ENCODE peak calls at places on chromosomes 11 and 22, in five cellular contexts. V is HCT116, N is GM23338, G is right lobe of liver, M is progenitor cell of endocrine pancreas. D is an unnamed sample.

GRCh38 chr22:28582806-28583205 is 96.8 kb downstream of the TTC28 start:
- DNase-seq in N (peak), G (no peak), V (no peak), M (no peak), D (no peak)

GRCh38 chr22:28981818-28982499 is 79.7 kb downstream of the C22orf31 start:
- DNase-seq in M (no peak), V (no peak), G (no peak), N (no peak), D (no peak)

GRCh38 chr11:18105086-18105801 is 638 bp downstream of the SAAL1 start:
- DNase-seq in V (no peak), M (no peak), N (no peak), G (no peak), D (no peak)

GRCh38 chr11:9820260-9820659 is 156.4 kb downstream of the SWAP70 start:
- DNase-seq in V (no peak), M (no peak), N (no peak), G (no peak), D (no peak)

GRCh38 chr11:9972917-9973504 is 309.1 kb downstream of the SWAP70 start:
- DNase-seq in M (no peak), V (peak), G (no peak), N (peak), D (no peak)

GRCh38 chr22:42160251-42160650 is 29.6 kb upstream of the CYP2D6 start:
- DNase-seq in V (no peak), M (no peak), N (no peak), G (no peak), D (no peak)

GRCh38 chr11:19345848-19346681 is 105.3 kb upstream of the E2F8 start:
- DNase-seq in G (peak), V (no peak), M (no peak), N (peak), D (no peak)

GRCh38 chr11:71501071-71501985 is 25.7 kb upstream of the KRTAP5-7 start:
- DNase-seq in G (no peak), V (no peak), N (no peak), M (no peak), D (peak)

GRCh38 chr11:5596611-5597201 is at the start of gene TRIM6:
- DNase-seq in M (peak), V (no peak), N (peak), G (peak), D (no peak)

GRCh38 chr11:8058216-8058615 is 22.8 kb upstream of the TUB start:
- DNase-seq in V (no peak), G (no peak), M (no peak), N (no peak), D (no peak)

GRCh38 chr11:130722401-130722800 is 193.9 kb downstream of the SNX19 start:
- DNase-seq in M (no peak), V (no peak), N (no peak), G (no peak), D (no peak)

GRCh38 chr11:19218801-19219460 is 17.1 kb upstream of the CSRP3 start:
- DNase-seq in M (no peak), G (no peak), N (no peak), V (no peak), D (no peak)

GRCh38 chr11:77183421-77183984 is 55.5 kb downstream of the MYO7A start:
- DNase-seq in M (no peak), N (no peak), G (no peak), V (no peak), D (no peak)

GRCh38 chr11:57566035-57566504 is 1.4 kb downstream of the UBE2L6 start:
- DNase-seq in N (no peak), M (no peak), G (no peak), V (no peak), D (no peak)

GRCh38 chr11:15969281-15969680 is 387.1 kb downstream of the SOX6 start:
- DNase-seq in M (no peak), G (peak), V (no peak), N (no peak), D (no peak)

GRCh38 chr11:100009728-100010127 is 677.4 kb upstream of the ARHGAP42 start:
- DNase-seq in G (no peak), V (no peak), N (no peak), M (no peak), D (no peak)

GRCh38 chr11:64643258-64643881 is 52.4 kb downstream of the SLC22A12 start:
- DNase-seq in M (no peak), N (peak), V (no peak), G (no peak), D (no peak)

GRCh38 chr11:132111781-132112380 is 741.5 kb downstream of the NTM start:
- DNase-seq in V (no peak), N (no peak), G (no peak), M (no peak), D (no peak)

GRCh38 chr11:105132716-105133511 is 6.7 kb downstream of the CARD18 start:
- DNase-seq in N (no peak), G (no peak), V (no peak), M (no peak), D (no peak)

GRCh38 chr22:32862936-32863661 is 61.6 kb downstream of the TIMP3 start:
- DNase-seq in V (no peak), M (no peak), N (no peak), G (no peak), D (no peak)

GRCh38 chr22:42688241-42688913 is 32.3 kb downstream of the A4GALT start:
- DNase-seq in M (no peak), G (peak), V (no peak), N (peak), D (no peak)

GRCh38 chr11:95791385-95792033 is 1.2 kb downstream of the CEP57 start:
- DNase-seq in N (no peak), V (no peak), M (no peak), G (no peak), D (no peak)

DNA sequence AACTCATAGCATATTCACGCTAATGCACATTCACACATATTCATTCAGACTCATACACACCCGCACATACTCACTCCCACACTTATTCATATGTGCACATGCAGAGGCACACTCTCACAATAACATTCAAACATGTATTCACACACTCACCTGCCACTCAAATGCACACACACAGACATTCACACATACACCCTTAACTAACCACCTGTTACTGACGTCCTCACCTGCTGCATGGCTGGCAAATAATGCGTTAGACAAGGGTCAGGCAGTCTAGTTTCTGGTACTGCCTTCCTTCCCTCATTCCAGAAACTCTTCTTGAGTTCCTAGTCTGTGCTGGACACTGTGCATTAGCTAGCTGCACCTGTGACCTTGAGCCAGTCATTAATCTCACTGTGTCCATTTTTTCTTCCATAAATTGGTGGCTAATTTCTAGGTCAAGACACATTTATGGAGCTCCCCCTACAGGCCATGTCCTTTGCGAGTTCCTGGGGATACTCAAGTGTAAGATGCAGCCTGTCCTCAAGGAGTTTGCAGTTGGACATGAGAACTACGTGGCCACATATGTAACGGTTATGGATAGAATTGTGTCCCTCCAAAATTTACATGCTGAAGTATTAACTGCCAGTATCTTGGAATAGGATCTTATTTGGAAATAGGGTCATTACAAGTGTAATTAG is 34.5 kb upstream of the SEZ6L start:
- DNase-seq in M (no peak), V (peak), N (peak), G (no peak), D (no peak)
- TF ChIP-seq CTCF in M (peak), V (no peak), N (peak), G (peak), D (no peak)

DNA sequence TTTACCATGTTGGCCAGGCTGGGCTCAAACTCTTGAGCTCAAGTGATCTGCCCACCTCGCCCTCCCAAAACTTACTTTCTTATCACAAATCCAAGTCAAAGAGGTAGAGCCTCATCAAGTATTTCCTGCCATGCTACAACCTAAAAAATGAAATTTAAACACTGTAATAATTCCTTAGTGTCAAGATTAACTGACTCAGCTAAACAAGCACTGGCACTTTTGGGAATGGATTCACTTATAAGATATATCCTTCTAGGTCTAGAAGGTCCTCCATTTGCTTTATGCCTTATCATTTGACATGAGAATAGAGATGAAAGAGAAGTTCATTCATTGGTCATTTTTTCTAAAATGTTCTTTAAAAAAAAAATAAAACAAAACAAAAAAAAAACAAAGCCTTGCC is 50.5 kb downstream of the CADM1 start:
- DNase-seq in V (no peak), G (no peak), M (no peak), N (no peak), D (no peak)
- TF ChIP-seq CTCF in V (no peak), G (no peak), M (no peak), N (no peak), D (no peak)

DNA sequence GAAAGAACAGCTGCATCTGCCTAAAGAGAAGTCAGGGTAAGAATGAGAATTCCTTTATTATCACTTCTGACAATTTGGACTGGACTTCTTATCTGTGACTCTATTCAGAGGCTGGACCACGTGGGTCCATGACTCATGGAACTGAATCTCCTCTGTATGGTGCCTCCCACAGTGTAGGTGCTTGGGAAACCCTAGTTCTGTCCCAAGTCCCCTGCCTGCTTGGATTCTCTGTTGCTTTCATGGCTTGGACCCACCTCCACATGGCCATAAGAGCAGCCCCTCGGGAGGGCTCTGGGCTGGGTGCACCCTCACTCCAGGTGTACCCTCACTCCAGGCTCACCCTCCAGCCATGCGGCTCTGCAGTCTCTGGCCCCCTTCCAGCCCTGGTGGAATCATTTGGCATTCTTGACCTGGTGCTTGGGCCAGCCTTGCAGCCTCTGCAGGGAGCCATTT is 153.4 kb downstream of the CACNA1I start:
- DNase-seq in M (no peak), G (no peak), N (no peak), V (peak), D (no peak)
- TF ChIP-seq CTCF in M (no peak), G (no peak), N (no peak), V (no peak), D (no peak)

DNA sequence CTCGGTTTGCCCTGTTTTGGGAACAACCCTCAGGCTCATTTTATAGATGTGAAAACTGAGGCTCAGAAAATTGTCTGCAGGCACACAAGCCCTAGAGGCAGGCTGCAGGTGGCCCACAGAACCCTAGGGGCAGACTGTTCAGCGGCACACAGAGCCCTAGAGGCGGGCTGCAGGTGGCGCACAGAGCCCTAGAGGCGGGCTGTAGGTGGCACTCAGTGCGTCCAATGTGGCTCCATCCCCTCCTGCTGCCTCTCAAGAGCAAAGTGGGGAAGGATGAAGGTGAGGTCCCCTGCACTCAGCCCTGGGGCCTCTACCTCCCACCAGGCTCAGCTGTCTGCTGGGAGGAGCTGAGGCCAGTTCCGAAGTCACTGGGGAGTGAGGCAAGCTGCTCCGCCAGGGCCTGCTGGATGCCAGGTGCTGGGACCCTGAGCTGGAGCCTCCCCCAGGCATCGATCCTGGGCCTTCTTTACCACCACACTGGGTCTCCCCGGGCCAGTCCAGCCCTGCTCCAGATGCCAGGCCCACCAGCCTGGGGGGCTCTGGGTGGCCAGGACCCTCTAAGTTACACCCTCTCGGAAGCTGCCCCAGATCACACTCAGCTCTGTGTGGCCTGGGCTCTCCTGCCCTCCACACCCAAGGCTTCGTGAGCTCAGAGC is 2.3 kb downstream of the ACY3 start:
- DNase-seq in N (peak), G (peak), V (peak), M (no peak), D (peak)
- TF ChIP-seq CTCF in N (peak), G (no peak), V (peak), M (peak), D (peak)

GRCh38 chr22:38305481-38306448 is 11.5 kb downstream of the CSNK1E start:
- DNase-seq in V (no peak), N (peak), M (no peak), G (no peak), D (peak)
- TF ChIP-seq CTCF in V (no peak), N (peak), M (no peak), G (no peak), D (no peak)

D was measured in activated B cell treated with CpG ODN at 0.5 μM for 24 hours.